ENCODE peak calls at places on chromosomes 6 and 20, in nine cellular contexts. P is SK-N-SH, A is transverse colon, X is esophagus muscularis mucosa, Z is K562, M is H1, V is sigmoid colon, Q is stomach, F is GM12878. S is an unnamed sample.

GRCh38 chr20:57244221-57244585 is 22.2 kb downstream of the BMP7 start:
- DNase-seq in P (no peak), A (no peak), X (no peak), Z (no peak), M (no peak), V (no peak), Q (no peak), F (no peak), S (no peak)

GRCh38 chr6:136235233-136235564 is 14.9 kb downstream of the MTFR2 start:
- DNase-seq in P (no peak), A (no peak), X (no peak), Z (no peak), M (no peak), V (no peak), Q (no peak), F (no peak), S (no peak)

GRCh38 chr20:23232679-23233308 is 117.8 kb upstream of the NXT1 start:
- DNase-seq in P (no peak), A (no peak), X (peak), Z (no peak), M (no peak), V (no peak), Q (no peak), F (no peak), S (peak)

GRCh38 chr6:81718126-81718525 is 34.4 kb downstream of the TENT5A start:
- DNase-seq in P (no peak), A (no peak), X (no peak), Z (no peak), M (no peak), V (no peak), Q (no peak), F (no peak), S (no peak)

GRCh38 chr6:68343901-68344300 is 291.2 kb upstream of the ADGRB3 start:
- DNase-seq in P (peak), A (no peak), X (no peak), Z (peak), M (peak), V (no peak), Q (no peak), F (no peak), S (no peak)

GRCh38 chr6:30730611-30731435 is 10.7 kb downstream of the TUBB start:
- DNase-seq in P (peak), A (peak), X (no peak), Z (peak), M (no peak), V (peak), Q (peak), F (no peak), S (peak)

GRCh38 chr6:107230024-107230423 is 114.7 kb upstream of the BEND3 start:
- DNase-seq in P (no peak), A (no peak), X (no peak), Z (no peak), M (no peak), V (no peak), Q (no peak), F (no peak), S (no peak)

GRCh38 chr20:1696521-1697209 is 39.1 kb upstream of the SIRPG start:
- DNase-seq in P (no peak), A (no peak), X (peak), Z (no peak), M (no peak), V (no peak), Q (no peak), F (no peak), S (no peak)

GRCh38 chr6:88008411-88008810 is 39.2 kb upstream of the SPACA1 start:
- DNase-seq in P (no peak), A (no peak), X (no peak), Z (no peak), M (no peak), V (no peak), Q (no peak), F (no peak), S (no peak)

GRCh38 chr6:108621117-108621516 is 60.4 kb downstream of the FOXO3 start:
- DNase-seq in P (no peak), A (peak), X (no peak), Z (no peak), M (peak), V (peak), Q (peak), F (no peak), S (no peak)

GRCh38 chr20:22412977-22413868 is 171.1 kb downstream of the FOXA2 start:
- DNase-seq in P (no peak), A (no peak), X (no peak), Z (no peak), M (no peak), V (no peak), Q (no peak), F (no peak), S (no peak)

GRCh38 chr6:23510778-23511510 is 615.1 kb upstream of the NRSN1 start:
- DNase-seq in P (no peak), A (no peak), X (no peak), Z (no peak), M (no peak), V (no peak), Q (no peak), F (no peak), S (no peak)

GRCh38 chr6:11771473-11772048 is 7.0 kb downstream of the ADTRP start:
- DNase-seq in P (no peak), A (no peak), X (no peak), Z (no peak), M (no peak), V (no peak), Q (no peak), F (no peak), S (no peak)

GRCh38 chr6:10725716-10726115 is 2.8 kb downstream of the TMEM14C start:
- DNase-seq in P (no peak), A (no peak), X (no peak), Z (no peak), M (no peak), V (no peak), Q (no peak), F (no peak), S (no peak)

GRCh38 chr6:74603676-74604075 is 602.2 kb downstream of the COL12A1 start:
- DNase-seq in P (no peak), A (no peak), X (no peak), Z (no peak), M (no peak), V (no peak), Q (no peak), F (no peak), S (no peak)

GRCh38 chr6:139568157-139568955 is 193.9 kb upstream of the CITED2 start:
- DNase-seq in P (no peak), A (no peak), X (no peak), Z (no peak), M (no peak), V (no peak), Q (no peak), F (no peak), S (no peak)

GRCh38 chr6:13014551-13015378 is 298.2 kb downstream of the PHACTR1 start:
- DNase-seq in P (peak), A (no peak), X (no peak), Z (no peak), M (no peak), V (no peak), Q (no peak), F (no peak), S (no peak)

GRCh38 chr6:131631625-131632284 is 3.7 kb upstream of the MED23 start:
- DNase-seq in P (no peak), A (no peak), X (no peak), Z (no peak), M (no peak), V (no peak), Q (no peak), F (no peak), S (no peak)

GRCh38 chr20:44038681-44039123 is 124.0 kb downstream of the TOX2 start:
- DNase-seq in P (peak), A (no peak), X (peak), Z (no peak), M (no peak), V (peak), Q (peak), F (no peak), S (peak)

GRCh38 chr6:95091823-95092436 is 485.4 kb upstream of the MANEA start:
- DNase-seq in P (peak), A (no peak), X (no peak), Z (no peak), M (no peak), V (no peak), Q (no peak), F (no peak), S (no peak)

GRCh38 chr20:63708301-63709148 is 686 bp downstream of the ZGPAT start:
- DNase-seq in P (peak), A (no peak), X (no peak), Z (no peak), M (no peak), V (peak), Q (no peak), F (no peak), S (peak)

GRCh38 chr6:130381459-130382380 is 15.9 kb downstream of the TMEM200A start:
- DNase-seq in P (no peak), A (no peak), X (no peak), Z (no peak), M (no peak), V (no peak), Q (no peak), F (no peak), S (no peak)

GRCh38 chr6:158381214-158381613 is 68.9 kb downstream of the TULP4 start:
- DNase-seq in P (no peak), A (no peak), X (no peak), Z (no peak), M (no peak), V (no peak), Q (no peak), F (no peak), S (no peak)

GRCh38 chr20:37395921-37396519 is 50.1 kb downstream of the SRC start:
- DNase-seq in P (peak), A (no peak), X (no peak), Z (peak), M (peak), V (no peak), Q (no peak), F (no peak), S (no peak)

GRCh38 chr6:42907336-42907735 is 8.5 kb upstream of the PTCRA start:
- DNase-seq in P (no peak), A (no peak), X (no peak), Z (peak), M (no peak), V (no peak), Q (no peak), F (no peak), S (no peak)

GRCh38 chr20:4018015-4018748 is 2.8 kb upstream of the RNF24 start:
- DNase-seq in P (no peak), A (no peak), X (peak), Z (no peak), M (no peak), V (no peak), Q (no peak), F (no peak), S (no peak)

GRCh38 chr20:4020256-4020655 is 4.9 kb upstream of the RNF24 start:
- DNase-seq in P (no peak), A (no peak), X (peak), Z (no peak), M (no peak), V (no peak), Q (no peak), F (no peak), S (no peak)

GRCh38 chr20:4014031-4014474 is 1.3 kb downstream of the RNF24 start:
- DNase-seq in P (peak), A (peak), X (no peak), Z (no peak), M (no peak), V (no peak), Q (peak), F (no peak), S (no peak)

GRCh38 chr20:4016349-4017050 is 1.1 kb upstream of the RNF24 start:
- DNase-seq in P (no peak), A (no peak), X (no peak), Z (no peak), M (no peak), V (no peak), Q (no peak), F (no peak), S (no peak)

GRCh38 chr20:4017051-4017702 is 1.8 kb upstream of the RNF24 start:
- DNase-seq in P (no peak), A (no peak), X (no peak), Z (no peak), M (no peak), V (no peak), Q (no peak), F (no peak), S (no peak)
- H3K4me3 ChIP-seq in P (no peak), A (no peak), X (no peak), Z (no peak), M (no peak), V (no peak), Q (no peak), F (no peak), S (no peak)

DNA sequence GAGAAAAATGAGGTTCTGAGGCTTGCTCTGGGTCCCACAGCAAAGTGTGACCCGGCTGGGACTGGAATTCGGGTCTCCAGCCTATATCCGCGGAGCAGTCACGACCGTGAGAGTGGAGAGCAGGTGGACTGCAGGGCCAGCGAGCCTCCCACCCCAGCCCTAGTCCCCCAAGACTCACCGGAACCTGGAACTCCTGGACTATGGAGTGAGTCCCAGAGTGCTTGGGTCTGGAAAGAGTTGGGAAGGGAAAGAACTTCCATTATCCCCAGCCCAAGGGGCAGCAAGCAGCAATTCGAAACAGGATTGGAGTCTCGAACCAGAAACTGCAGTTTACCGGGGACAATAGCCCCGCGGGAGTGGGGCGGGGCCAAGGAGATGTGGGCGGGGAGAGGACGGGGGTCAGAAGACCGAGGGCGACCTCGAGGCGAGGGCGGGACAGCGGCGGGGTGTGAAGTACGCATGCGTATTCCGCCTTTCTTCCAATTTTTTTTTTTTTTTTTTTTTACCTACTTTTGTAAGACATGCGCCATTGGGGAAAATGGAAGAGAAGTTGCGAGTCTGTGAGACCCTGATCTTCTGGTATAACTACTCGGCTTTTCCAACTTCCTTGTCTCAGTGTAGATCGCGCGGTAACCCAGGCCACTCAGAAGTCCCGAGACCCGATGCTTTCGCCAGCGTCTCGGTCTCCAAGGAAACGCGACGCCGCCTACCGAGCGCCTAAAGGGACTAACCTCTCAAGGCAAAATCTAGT is at the start of gene C20orf96:
- DNase-seq in P (peak), A (peak), X (peak), Z (peak), M (no peak), V (peak), Q (peak), F (peak), S (peak)
- TF ChIP-seq POLR2AphosphoS5 in P (peak), A (no peak), X (peak), Z (peak), M (no peak), V (peak), Q (no peak), F (peak), S (no peak)

GRCh38 chr6:1316482-1317220 is 4.8 kb downstream of the FOXQ1 start:
- DNase-seq in P (peak), A (no peak), X (no peak), Z (no peak), M (no peak), V (no peak), Q (peak), F (peak), S (no peak)
- TF ChIP-seq EP300 in P (no peak), A (no peak), X (no peak), Z (no peak), M (no peak), V (no peak), Q (no peak), F (no peak), S (no peak)

DNA sequence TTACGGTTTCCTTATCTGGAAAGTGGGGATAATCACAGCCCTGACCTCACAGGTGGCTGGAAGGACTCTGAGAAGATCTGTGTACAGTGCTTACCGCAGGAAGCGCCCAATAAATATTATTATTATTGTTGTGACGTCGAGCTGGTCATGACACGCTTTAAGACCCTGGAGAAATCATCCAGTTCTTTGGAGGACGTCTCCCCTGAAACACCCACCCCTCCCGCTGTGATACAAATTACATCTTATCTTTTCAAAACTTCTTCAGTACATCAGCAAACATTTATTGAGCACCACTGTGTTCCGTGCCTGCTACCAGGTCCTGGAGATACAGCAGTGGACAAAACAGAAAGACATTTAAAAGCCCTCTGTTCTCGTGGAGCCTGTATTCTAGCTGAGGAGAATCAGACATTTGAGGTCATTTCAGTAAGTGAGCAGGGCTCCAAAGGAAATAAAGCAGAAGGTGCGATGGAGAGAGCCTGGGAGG is 118.7 kb downstream of the CEBPB start:
- DNase-seq in P (no peak), A (no peak), X (no peak), Z (no peak), M (no peak), V (no peak), Q (no peak), F (no peak), S (no peak)
- H3K4me3 ChIP-seq in P (peak), A (no peak), X (no peak), Z (no peak), M (no peak), V (peak), Q (no peak), F (no peak), S (no peak)

GRCh38 chr6:121694389-121695185 is 259.1 kb downstream of the GJA1 start:
- DNase-seq in P (no peak), A (no peak), X (no peak), Z (no peak), M (no peak), V (no peak), Q (no peak), F (no peak), S (no peak)

GRCh38 chr6:121698617-121699016 is 263.2 kb downstream of the GJA1 start:
- DNase-seq in P (no peak), A (no peak), X (no peak), Z (no peak), M (no peak), V (no peak), Q (no peak), F (no peak), S (no peak)

GRCh38 chr6:121695346-121695745 is 259.9 kb downstream of the GJA1 start:
- DNase-seq in P (no peak), A (no peak), X (no peak), Z (no peak), M (no peak), V (no peak), Q (no peak), F (no peak), S (no peak)

GRCh38 chr6:121697921-121698320 is 262.5 kb downstream of the GJA1 start:
- DNase-seq in P (no peak), A (no peak), X (no peak), Z (no peak), M (no peak), V (no peak), Q (no peak), F (no peak), S (no peak)
- TF ChIP-seq POLR2AphosphoS5 in P (no peak), A (no peak), X (no peak), Z (no peak), M (no peak), V (no peak), Q (no peak), F (no peak), S (no peak)

S was measured in suprapubic skin.